ENCODE peak calls at places on chromosomes 13 and 19, in four cellular contexts. C is CD4-positive, alpha-beta T cell; B is tibial artery; S is PC-3. X is an unnamed sample. For H3K27me3, the result is how much of the 10 kb centered on the place peaks cover.

GRCh38 chr19:18906605-18907519 is 10.9 kb upstream of the CERS1 start:
- DNase-seq in C (no peak), B (no peak), S (no peak), X (no peak)

GRCh38 chr13:45242070-45242469 is 41.2 kb upstream of the KCTD4 start:
- DNase-seq in C (no peak), B (no peak), S (peak), X (no peak)

GRCh38 chr19:46725859-46726393 is 9.0 kb upstream of the PRKD2 start:
- DNase-seq in C (no peak), B (no peak), S (no peak), X (no peak)

GRCh38 chr13:65553328-65553727 is 1676.8 kb downstream of the PCDH9 start:
- DNase-seq in C (no peak), B (no peak), S (no peak), X (no peak)

GRCh38 chr13:107276936-107277335 is 709.0 kb upstream of the ARGLU1 start:
- DNase-seq in C (no peak), B (no peak), S (no peak), X (no peak)

GRCh38 chr19:56104423-56104822 is 16.7 kb downstream of the ZNF787 start:
- DNase-seq in C (no peak), B (no peak), S (no peak), X (no peak)

GRCh38 chr13:110131424-110131823 is 175.5 kb downstream of the COL4A1 start:
- DNase-seq in C (no peak), B (no peak), S (no peak), X (no peak)

GRCh38 chr13:109630281-109630680 is 156.1 kb downstream of the IRS2 start:
- DNase-seq in C (no peak), B (no peak), S (no peak), X (no peak)

GRCh38 chr13:64723735-64724134 is 2506.4 kb downstream of the PCDH9 start:
- DNase-seq in C (no peak), B (no peak), S (peak), X (no peak)

GRCh38 chr19:15141143-15141542 is 33.9 kb downstream of the SYDE1 start:
- DNase-seq in C (no peak), B (no peak), S (no peak), X (no peak)

GRCh38 chr13:30666113-30666512 is 48.4 kb downstream of the USPL1 start:
- DNase-seq in C (no peak), B (no peak), S (no peak), X (no peak)

GRCh38 chr13:50309872-50310594 is 294.8 kb downstream of the KCNRG start:
- DNase-seq in C (no peak), B (no peak), S (no peak), X (no peak)

GRCh38 chr13:50386527-50387123 is 371.4 kb downstream of the KCNRG start:
- DNase-seq in C (no peak), B (no peak), S (peak), X (no peak)

GRCh38 chr13:47679391-47679790 is 321.7 kb downstream of the SUCLA2 start:
- DNase-seq in C (no peak), B (no peak), S (peak), X (no peak)

GRCh38 chr13:98755116-98755515 is 2.6 kb upstream of the SLC15A1 start:
- DNase-seq in C (no peak), B (no peak), S (no peak), X (no peak)

GRCh38 chr13:98749501-98749900 is 3.0 kb downstream of the SLC15A1 start:
- DNase-seq in C (no peak), B (no peak), S (no peak), X (no peak)

GRCh38 chr13:98752111-98752941 is at the start of gene SLC15A1:
- DNase-seq in C (no peak), B (no peak), S (no peak), X (no peak)

GRCh38 chr13:98752942-98753290 is 444 bp upstream of the SLC15A1 start:
- DNase-seq in C (no peak), B (no peak), S (no peak), X (no peak)

GRCh38 chr13:98751397-98752110 is 918 bp downstream of the SLC15A1 start:
- DNase-seq in C (no peak), B (no peak), S (peak), X (no peak)
- H3K27me3 ChIP-seq in C (under half), B (under half), S (under half), X (under half)

GRCh38 chr13:28093871-28094270 is 6.5 kb downstream of the FLT3 start:
- DNase-seq in C (no peak), B (no peak), S (no peak), X (no peak)
- H3K27me3 ChIP-seq in C (under half), B (under half), S (under half), X (under half)

GRCh38 chr19:35353635-35354034 is 4.6 kb upstream of the FFAR3 start:
- DNase-seq in C (no peak), B (no peak), S (no peak), X (no peak)
- H3K27me3 ChIP-seq in C (under half), B (under half), S (under half), X (under half)

GRCh38 chr19:275958-276646 is 15.1 kb downstream of the PLPP2 start:
- DNase-seq in C (no peak), B (no peak), S (no peak), X (no peak)
- H3K27me3 ChIP-seq in C (under half), B (under half), S (under half), X (under half)